ENCODE peak calls at places on chromosome 3, in seven cellular contexts. U, T, P, D, E, N and M are unnamed samples. For H3K4me1, the result is how much of the 10 kb centered on the place peaks cover.

GRCh38 chr3:163018664-163019063 is 1522.1 kb downstream of the OTOL1 start:
- DNase-seq in U (no peak), N (no peak), T (no peak), D (no peak), E (no peak), P (no peak), M (no peak)

GRCh38 chr3:192365571-192365970 is 361.8 kb downstream of the FGF12 start:
- DNase-seq in U (no peak), E (no peak), P (no peak), D (no peak), N (no peak), T (no peak), M (no peak)

GRCh38 chr3:149180057-149180573 is 41.5 kb downstream of the CP start:
- DNase-seq in P (peak), N (peak), E (peak), D (no peak), T (peak), U (no peak), M (peak)

GRCh38 chr3:16665282-16665741 is 60.1 kb upstream of the DAZL start:
- DNase-seq in D (no peak), E (no peak), U (no peak), N (peak), P (peak), T (no peak), M (no peak)

GRCh38 chr3:46565113-46565490 is 1.0 kb downstream of the LRRC2 start:
- DNase-seq in N (no peak), E (no peak), T (no peak), P (no peak), D (no peak), U (no peak), M (no peak)

GRCh38 chr3:159856496-159857098 is 132.0 kb upstream of the IL12A start:
- DNase-seq in N (no peak), T (no peak), U (no peak), E (no peak), P (no peak), D (no peak), M (no peak)

GRCh38 chr3:111864821-111865656 is 6.0 kb downstream of the PHLDB2 start:
- DNase-seq in N (no peak), E (no peak), P (peak), D (no peak), U (no peak), T (no peak), M (no peak)

GRCh38 chr3:71504250-71505036 is 79.1 kb downstream of the FOXP1 start:
- DNase-seq in P (peak), E (no peak), T (no peak), D (no peak), N (peak), U (no peak), M (no peak)

GRCh38 chr3:128383316-128384235 is 83.1 kb downstream of the DNAJB8 start:
- DNase-seq in D (no peak), U (no peak), P (peak), T (peak), N (peak), E (peak), M (peak)

GRCh38 chr3:170383567-170383966 is 26.1 kb downstream of the SKIL start:
- DNase-seq in U (no peak), T (no peak), N (no peak), P (peak), D (no peak), E (no peak), M (no peak)

GRCh38 chr3:192915306-192915705 is 2.4 kb downstream of the MB21D2 start:
- DNase-seq in D (no peak), N (no peak), T (no peak), U (peak), E (no peak), P (peak), M (no peak)

GRCh38 chr3:159726231-159726964 is 262.2 kb upstream of the IL12A start:
- DNase-seq in T (no peak), E (no peak), D (no peak), N (no peak), U (no peak), P (no peak), M (no peak)

GRCh38 chr3:168472811-168473210 is 377.1 kb upstream of the GOLIM4 start:
- DNase-seq in E (no peak), N (no peak), U (no peak), D (no peak), P (no peak), T (no peak), M (no peak)

GRCh38 chr3:156300929-156301806 is 180.8 kb downstream of the KCNAB1 start:
- DNase-seq in N (no peak), D (no peak), U (no peak), T (no peak), E (no peak), P (peak), M (no peak)

GRCh38 chr3:186110975-186111974 is 2.4 kb upstream of the ETV5 start:
- DNase-seq in U (no peak), D (no peak), T (no peak), P (no peak), N (no peak), E (no peak), M (no peak)

GRCh38 chr3:53215816-53216215 is 40.0 kb downstream of the TKT start:
- DNase-seq in D (no peak), N (no peak), U (no peak), T (no peak), P (no peak), E (no peak), M (no peak)

GRCh38 chr3:122342803-122343202 is 17.8 kb downstream of the CSTA start:
- DNase-seq in E (no peak), D (no peak), P (no peak), U (no peak), T (no peak), N (no peak), M (no peak)

GRCh38 chr3:103169289-103169688 is 734.5 kb downstream of the ZPLD1 start:
- DNase-seq in D (no peak), N (no peak), P (no peak), T (no peak), E (no peak), U (no peak), M (no peak)

GRCh38 chr3:54818942-54819341 is 108.9 kb downstream of the LRTM1 start:
- DNase-seq in T (no peak), U (no peak), P (no peak), D (no peak), N (no peak), E (no peak), M (no peak)

GRCh38 chr3:40306336-40306735 is 3.2 kb upstream of the EIF1B start:
- DNase-seq in U (no peak), E (no peak), P (no peak), D (no peak), N (no peak), T (no peak), M (no peak)

GRCh38 chr3:195249057-195249770 is 21.7 kb downstream of the XXYLT1 start:
- DNase-seq in D (no peak), N (no peak), E (no peak), T (no peak), P (no peak), U (no peak), M (no peak)

DNA sequence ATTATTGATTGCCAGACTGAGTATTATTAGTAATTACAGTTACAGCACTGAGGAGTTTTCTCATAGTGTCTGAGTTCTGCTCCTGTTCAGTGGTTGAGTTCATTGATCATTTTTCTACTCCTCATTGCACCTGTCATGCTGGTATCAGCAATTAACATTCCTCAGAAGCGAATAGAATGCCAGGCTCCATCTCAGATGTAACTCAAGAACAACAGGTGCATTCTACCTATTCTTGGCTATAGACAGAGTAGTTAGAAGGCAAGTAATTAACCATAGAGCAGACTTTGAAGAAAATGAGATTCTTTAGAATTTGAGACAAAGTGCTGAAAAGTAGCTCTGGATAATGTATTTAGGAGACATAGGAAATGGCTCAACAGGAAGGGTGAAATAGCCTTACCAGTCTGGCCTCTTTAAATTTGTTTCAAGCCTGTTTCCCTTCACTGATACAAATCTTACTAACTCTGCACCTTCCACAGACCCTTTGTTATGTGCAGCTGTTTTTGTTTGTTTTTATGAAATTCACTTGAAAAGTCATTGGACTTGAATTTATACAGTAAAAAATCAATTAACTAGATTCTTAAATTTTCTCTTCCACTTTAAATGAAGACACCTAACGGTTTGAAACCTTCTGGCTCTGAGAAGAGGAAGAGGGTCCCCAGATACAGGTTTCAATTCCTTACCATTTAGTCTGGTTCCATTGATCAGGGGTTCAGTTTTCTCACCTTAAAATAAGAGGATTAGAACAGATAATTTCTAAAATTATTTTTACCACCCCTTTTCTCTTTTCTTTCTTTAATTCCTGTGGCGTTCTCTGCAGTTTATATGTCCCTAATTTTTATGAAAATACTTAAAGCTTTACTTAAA is 109.6 kb downstream of the FNDC3B start:
- DNase-seq in D (no peak), T (no peak), N (no peak), E (no peak), U (no peak), P (no peak), M (no peak)
- H3K4me1 ChIP-seq in D (under half), T (under half), N (half or more), E (under half), U (under half), P (under half), M (under half)

GRCh38 chr3:154310840-154311239 is 13.4 kb downstream of the DHX36 start:
- DNase-seq in U (no peak), N (no peak), P (peak), T (no peak), D (no peak), E (no peak), M (no peak)

GRCh38 chr3:154316974-154317767 is 7.1 kb downstream of the DHX36 start:
- DNase-seq in T (no peak), E (no peak), U (no peak), N (no peak), P (no peak), D (no peak), M (no peak)

GRCh38 chr3:154314152-154314551 is 10.1 kb downstream of the DHX36 start:
- DNase-seq in N (no peak), U (no peak), P (no peak), E (no peak), D (no peak), T (no peak), M (no peak)
- H3K4me1 ChIP-seq in N (under half), U (under half), P (under half), E (under half), D (under half), T (under half), M (under half)

GRCh38 chr3:152355744-152356665 is 87.3 kb downstream of the MBNL1 start:
- DNase-seq in P (peak), D (no peak), E (no peak), U (no peak), N (no peak), T (no peak), M (no peak)
- H3K4me1 ChIP-seq in P (under half), D (half or more), E (under half), U (under half), N (under half), T (under half), M (under half)

DNA sequence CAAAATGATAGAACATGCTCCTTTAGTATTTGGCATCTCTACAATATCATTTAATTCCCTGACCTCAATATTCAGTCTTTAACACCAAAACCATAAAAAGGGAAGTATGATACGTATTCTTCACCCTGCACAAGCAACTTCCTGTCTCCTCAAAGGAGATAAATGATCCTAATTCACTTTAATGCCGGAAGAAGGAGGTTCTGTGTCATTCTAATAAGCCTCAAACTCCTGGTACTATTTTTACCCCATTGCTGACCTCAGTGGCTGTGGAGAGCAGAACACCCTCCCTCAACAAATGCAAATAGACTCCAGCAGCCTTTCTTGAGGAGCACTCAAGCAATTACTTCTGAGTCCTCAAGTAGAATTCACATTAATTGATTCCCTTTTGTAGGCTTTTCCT is 173.3 kb downstream of the TMEM108 start:
- DNase-seq in N (no peak), P (peak), D (no peak), U (no peak), T (no peak), E (no peak), M (no peak)
- H3K4me1 ChIP-seq in N (under half), P (under half), D (under half), U (under half), T (under half), E (under half), M (under half)